ENCODE peak calls at places on chromosomes 7 and 10, in seven cellular contexts. L, S, N, R, J, Z and T are unnamed samples.

GRCh38 chr7:129993275-129993674 is 40.5 kb upstream of the UBE2H start:
- DNase-seq in J (no peak), R (no peak), Z (no peak), L (no peak), N (no peak), S (no peak), T (no peak)

GRCh38 chr10:688621-689426 is 644 bp downstream of the DIP2C start:
- DNase-seq in J (no peak), Z (no peak), L (peak), R (peak), S (no peak), N (no peak), T (peak)

GRCh38 chr10:649798-650690 is 39.4 kb downstream of the DIP2C start:
- DNase-seq in R (peak), S (no peak), N (no peak), J (no peak), Z (no peak), L (peak), T (peak)

GRCh38 chr7:111788426-111788825 is 226.1 kb upstream of the IMMP2L start:
- DNase-seq in N (no peak), S (no peak), R (no peak), J (no peak), Z (peak), L (no peak), T (no peak)

GRCh38 chr7:77506899-77507298 is 30.2 kb upstream of the PTPN12 start:
- DNase-seq in R (no peak), J (no peak), Z (no peak), S (no peak), N (no peak), L (no peak), T (no peak)

GRCh38 chr7:29363636-29364425 is 169.3 kb downstream of the CHN2 start:
- DNase-seq in J (no peak), S (no peak), L (no peak), N (no peak), Z (no peak), R (no peak), T (no peak)

GRCh38 chr10:117804470-117805011 is 242.2 kb downstream of the RAB11FIP2 start:
- DNase-seq in J (no peak), R (no peak), S (no peak), Z (no peak), L (no peak), N (no peak), T (no peak)

GRCh38 chr10:112967200-112967599 is 17.2 kb downstream of the TCF7L2 start:
- DNase-seq in N (no peak), S (no peak), J (no peak), R (no peak), Z (no peak), L (no peak), T (no peak)

GRCh38 chr10:84375011-84375410 is 46.6 kb downstream of the CCSER2 start:
- DNase-seq in S (peak), R (peak), Z (peak), J (peak), L (peak), N (no peak), T (no peak)

GRCh38 chr10:130046591-130046990 is 64.0 kb downstream of the C10orf143 start:
- DNase-seq in Z (no peak), S (no peak), L (no peak), R (no peak), N (no peak), J (no peak), T (no peak)

GRCh38 chr10:114052255-114052654 is 8.6 kb downstream of the ADRB1 start:
- DNase-seq in R (no peak), Z (no peak), N (no peak), L (no peak), S (no peak), J (no peak), T (no peak)

GRCh38 chr7:30543815-30544525 is 39.3 kb upstream of the GGCT start:
- DNase-seq in S (no peak), R (no peak), Z (no peak), N (no peak), L (no peak), J (no peak), T (no peak)

GRCh38 chr7:17516768-17517167 is 218.3 kb downstream of the AHR start:
- DNase-seq in J (no peak), R (no peak), N (no peak), L (no peak), S (no peak), Z (no peak), T (no peak)

GRCh38 chr10:71657604-71658348 is 61.8 kb downstream of the C10orf105 start:
- DNase-seq in J (no peak), S (no peak), N (no peak), R (no peak), Z (no peak), L (no peak), T (no peak)

GRCh38 chr7:141665208-141666035 is 36.5 kb downstream of the DENND11 start:
- DNase-seq in R (no peak), S (no peak), Z (no peak), L (no peak), N (no peak), J (no peak), T (no peak)

GRCh38 chr7:6164010-6164409 is 108.4 kb downstream of the CYTH3 start:
- DNase-seq in S (no peak), N (no peak), L (no peak), Z (no peak), R (no peak), J (no peak), T (no peak)

GRCh38 chr10:64086083-64086772 is 565.0 kb downstream of the REEP3 start:
- DNase-seq in J (no peak), S (no peak), R (no peak), L (no peak), Z (no peak), N (no peak), T (no peak)

GRCh38 chr7:48427671-48428070 is 256.4 kb downstream of the ABCA13 start:
- DNase-seq in S (no peak), L (no peak), R (no peak), Z (no peak), N (no peak), J (no peak), T (no peak)

GRCh38 chr7:70063796-70064423 is 465.6 kb downstream of the AUTS2 start:
- DNase-seq in J (no peak), R (no peak), L (no peak), S (no peak), Z (no peak), N (no peak), T (no peak)

GRCh38 chr10:120511165-120511564 is 54.1 kb downstream of the PLPP4 start:
- DNase-seq in R (no peak), Z (no peak), J (no peak), N (no peak), L (no peak), S (no peak), T (no peak)

GRCh38 chr10:54985732-54986131 is 184.7 kb upstream of the PCDH15 start:
- DNase-seq in Z (peak), L (no peak), S (no peak), J (no peak), N (no peak), R (no peak), T (no peak)

GRCh38 chr10:113139695-113140094 is 189.6 kb downstream of the TCF7L2 start:
- DNase-seq in L (no peak), R (no peak), S (no peak), Z (no peak), N (no peak), J (no peak), T (no peak)

GRCh38 chr7:147539685-147540084 is 1050.9 kb upstream of the C7orf33 start:
- DNase-seq in N (no peak), R (no peak), L (no peak), Z (no peak), S (no peak), J (no peak), T (no peak)

GRCh38 chr7:46812047-46812672 is 769.8 kb downstream of the TNS3 start:
- DNase-seq in R (no peak), Z (no peak), S (no peak), J (peak), N (no peak), L (no peak), T (no peak)

GRCh38 chr7:140196361-140197217 is 19.8 kb upstream of the KDM7A start:
- DNase-seq in Z (peak), L (no peak), J (peak), S (no peak), N (no peak), R (no peak), T (no peak)

GRCh38 chr10:116787893-116788665 is 45.7 kb upstream of the HSPA12A start:
- DNase-seq in R (peak), L (peak), S (peak), J (peak), N (peak), Z (peak), T (peak)

GRCh38 chr10:60377955-60378354 is 11.7 kb downstream of the ANK3 start:
- DNase-seq in L (no peak), R (no peak), S (no peak), N (no peak), Z (no peak), J (no peak), T (no peak)

GRCh38 chr7:117777335-117778150 is 95.7 kb downstream of the CTTNBP2 start:
- DNase-seq in Z (no peak), N (no peak), J (no peak), L (no peak), S (no peak), R (no peak), T (no peak)

GRCh38 chr7:51129527-51130472 is 186.8 kb downstream of the COBL start:
- DNase-seq in J (no peak), S (no peak), R (no peak), L (no peak), N (no peak), Z (no peak), T (no peak)

GRCh38 chr10:60008816-60009215 is 102.5 kb upstream of the CCDC6 start:
- DNase-seq in L (no peak), S (no peak), R (no peak), J (no peak), N (no peak), Z (no peak), T (no peak)

GRCh38 chr10:1228463-1228975 is 172.3 kb downstream of the WDR37 start:
- DNase-seq in S (no peak), J (no peak), Z (no peak), R (no peak), L (no peak), N (no peak), T (no peak)

GRCh38 chr10:52951819-52952218 is 179.2 kb upstream of the MBL2 start:
- DNase-seq in L (peak), R (peak), J (peak), S (no peak), Z (peak), N (no peak), T (peak)

GRCh38 chr10:110005716-110006115 is 2.1 kb upstream of the ADD3 start:
- DNase-seq in L (peak), Z (peak), R (peak), N (peak), J (peak), S (no peak), T (peak)

GRCh38 chr7:4109481-4110110 is 572.5 kb upstream of the FOXK1 start:
- DNase-seq in R (no peak), N (no peak), L (no peak), S (no peak), Z (no peak), J (peak), T (no peak)

GRCh38 chr10:121516483-121516882 is 81.8 kb downstream of the FGFR2 start:
- DNase-seq in N (no peak), L (no peak), J (no peak), S (no peak), R (no peak), Z (no peak), T (no peak)

GRCh38 chr7:72007018-72007417 is 405.1 kb downstream of the CALN1 start:
- DNase-seq in S (no peak), R (no peak), N (no peak), J (no peak), Z (no peak), L (no peak), T (no peak)

GRCh38 chr10:7409045-7409731 is 1.6 kb downstream of the SFMBT2 start:
- DNase-seq in J (no peak), R (peak), N (peak), L (no peak), Z (peak), S (no peak), T (peak)

GRCh38 chr7:103569621-103570305 is 123.8 kb upstream of the SLC26A5 start:
- DNase-seq in Z (no peak), L (no peak), R (no peak), S (no peak), N (no peak), J (no peak), T (no peak)

GRCh38 chr7:50379539-50379938 is 70.6 kb downstream of the FIGNL1 start:
- DNase-seq in Z (no peak), L (no peak), J (no peak), R (no peak), S (no peak), N (no peak), T (no peak)

GRCh38 chr7:81769891-81770818 is at the start of gene HGF:
- DNase-seq in J (peak), S (no peak), L (peak), R (peak), N (peak), Z (peak), T (peak)

DNA sequence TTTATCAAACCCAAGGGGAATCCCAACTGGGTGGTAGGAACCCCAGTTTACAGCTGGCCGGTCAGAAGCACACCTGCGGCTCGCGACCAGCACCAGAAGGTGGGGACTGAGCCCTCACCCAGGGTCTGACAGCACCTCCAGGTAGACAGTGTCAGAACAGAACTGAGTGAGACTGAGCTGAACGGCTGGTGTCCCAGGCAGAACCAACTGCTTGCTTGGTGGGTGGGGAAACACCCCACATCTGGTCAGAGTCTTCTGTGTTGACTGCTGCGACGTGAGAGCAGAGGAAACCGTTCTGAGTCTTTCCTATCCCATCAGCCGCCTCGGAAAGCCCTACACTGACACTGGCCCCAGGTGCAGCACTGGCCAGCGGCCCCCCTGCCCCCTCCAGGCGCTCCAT is 160.7 kb downstream of the MAD1L1 start:
- DNase-seq in J (no peak), S (no peak), L (no peak), Z (no peak), N (no peak), R (no peak), T (no peak)
- TF ChIP-seq POLR2A in J (no peak), S (no peak), L (no peak), Z (no peak), N (no peak), R (no peak), T (no peak)

GRCh38 chr7:19378340-19378704 is 233.1 kb upstream of the FERD3L start:
- DNase-seq in N (no peak), J (no peak), R (no peak), L (no peak), Z (no peak), S (no peak), T (no peak)
- TF ChIP-seq CTCF in N (no peak), J (no peak), R (no peak), L (no peak), Z (no peak), S (no peak), T (no peak)

DNA sequence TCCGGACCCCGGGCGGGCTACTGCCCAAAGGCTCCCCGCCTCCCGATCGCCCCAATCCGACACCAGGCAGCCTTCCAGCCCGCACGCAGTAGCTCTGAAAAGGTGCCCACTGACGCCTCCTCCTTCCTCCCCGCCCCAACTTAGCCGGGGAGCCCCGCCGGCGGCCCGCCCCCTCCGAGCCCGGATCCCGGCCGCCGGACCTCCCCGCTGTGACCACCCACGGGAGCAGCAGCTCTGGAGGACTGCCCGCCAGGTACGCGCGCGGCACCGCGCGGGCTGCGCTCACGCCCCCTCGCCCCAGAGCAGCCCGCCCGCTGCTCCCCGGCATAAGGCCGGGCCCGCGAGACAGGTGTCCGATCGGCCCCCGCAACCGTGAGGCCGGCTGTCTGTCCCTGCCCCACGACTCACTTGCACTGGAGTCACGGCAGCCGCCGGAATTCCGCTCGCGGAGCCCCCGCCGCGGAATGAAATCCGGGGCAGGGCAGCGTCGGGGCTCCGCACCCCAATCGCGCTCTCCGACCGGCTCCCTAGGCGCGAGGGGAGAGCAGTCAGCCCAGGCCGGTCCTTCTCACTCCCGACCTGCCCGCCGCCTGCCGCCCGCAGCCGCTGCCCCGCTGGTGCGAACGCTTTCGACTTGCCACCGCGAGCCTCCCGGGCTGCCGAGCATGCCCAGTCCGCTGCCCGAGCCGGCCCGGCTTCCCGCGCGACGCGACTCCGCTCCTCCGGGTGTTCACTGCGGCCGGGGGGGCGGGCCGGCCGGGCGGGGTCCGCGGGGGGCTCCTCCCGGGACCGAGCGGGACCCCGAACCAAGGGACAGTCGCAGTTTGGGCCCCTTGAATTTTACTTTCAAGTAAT is at the start of gene SGMS1:
- DNase-seq in R (peak), L (peak), J (peak), S (peak), N (peak), Z (peak), T (peak)
- TF ChIP-seq POLR2A in R (peak), L (no peak), J (peak), S (no peak), N (peak), Z (peak), T (peak)

DNA sequence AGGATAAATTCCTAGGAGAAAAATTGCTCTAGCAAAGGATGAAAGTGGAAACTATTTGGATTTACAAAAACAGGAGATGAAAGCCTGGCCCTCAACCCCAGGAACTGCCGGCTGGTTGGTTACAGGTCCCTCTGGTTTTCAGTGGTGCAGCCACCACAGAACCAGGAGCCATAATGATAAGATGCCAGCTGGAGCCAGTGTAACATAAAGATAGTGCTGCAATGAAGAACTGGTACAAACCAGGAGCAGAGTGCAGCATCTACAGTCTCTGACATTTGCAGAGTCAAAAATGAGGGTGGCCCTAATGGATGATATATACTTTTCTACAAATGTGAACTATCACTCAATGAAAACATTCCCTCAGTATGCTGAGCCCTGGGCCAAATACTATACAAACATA is 20.3 kb upstream of the NUP42 start:
- DNase-seq in S (no peak), Z (no peak), N (no peak), L (no peak), J (no peak), R (no peak), T (no peak)
- TF ChIP-seq CTCF in S (no peak), Z (no peak), N (no peak), L (no peak), J (no peak), R (no peak), T (no peak)

DNA sequence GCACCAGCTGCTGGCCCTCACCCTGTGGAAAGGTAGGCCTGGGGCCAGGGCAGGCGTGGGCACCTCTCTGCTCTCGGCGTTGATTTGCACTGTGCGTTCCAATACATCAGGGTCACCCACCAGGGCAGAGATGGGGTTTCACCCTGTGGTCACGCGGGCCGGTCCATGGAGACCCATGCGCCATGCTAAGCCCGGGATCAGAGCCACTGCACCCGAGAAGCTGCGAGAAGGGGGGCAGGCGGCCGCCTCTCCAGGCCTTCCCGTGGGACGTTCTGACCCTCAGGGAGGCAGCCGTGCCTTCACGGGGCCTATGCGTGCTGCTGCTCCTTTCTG is 11.1 kb downstream of the GET4 start:
- DNase-seq in R (no peak), Z (no peak), J (no peak), N (peak), L (no peak), S (no peak), T (no peak)
- TF ChIP-seq POLR2A in R (no peak), Z (no peak), J (no peak), N (no peak), L (no peak), S (no peak), T (no peak)

DNA sequence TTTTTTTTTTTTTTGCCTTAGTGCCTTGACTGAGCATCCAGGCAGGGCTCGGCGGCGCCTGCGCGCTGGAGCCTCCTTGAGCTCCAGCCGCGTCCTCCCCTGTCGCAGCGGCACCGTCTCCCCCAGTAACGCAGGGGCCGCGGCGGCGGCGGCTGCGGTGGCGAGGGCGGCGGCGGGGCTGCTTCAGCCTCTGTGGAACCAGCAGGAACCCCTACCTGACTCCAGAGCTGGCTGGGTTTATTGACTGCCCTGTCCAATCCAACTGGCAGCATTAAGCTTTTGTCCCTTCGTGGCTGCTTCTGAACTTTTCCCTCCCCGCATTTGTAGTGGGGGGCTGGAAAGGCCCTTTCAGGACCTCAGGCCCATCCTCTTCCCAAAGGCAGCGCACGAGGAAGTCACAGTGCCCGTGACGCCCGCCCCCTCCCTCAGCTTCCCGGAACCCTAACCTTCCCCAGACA is at the start of gene GPR85:
- DNase-seq in L (peak), S (no peak), Z (peak), R (peak), N (peak), J (peak), T (no peak)
- TF ChIP-seq CTCF in L (no peak), S (no peak), Z (no peak), R (no peak), N (no peak), J (no peak), T (no peak)